ENCODE peak calls at places on chromosome 7, in seven cellular contexts. P, K, W, S, R, G and O are unnamed samples.

GRCh38 chr7:116709336-116709735 is 37.3 kb downstream of the MET start:
- DNase-seq in P (no peak), K (no peak), W (no peak), S (no peak), R (no peak), G (no peak), O (no peak)

GRCh38 chr7:1770331-1770730 is 100.3 kb downstream of the ELFN1 start:
- DNase-seq in P (no peak), K (no peak), W (no peak), S (no peak), R (no peak), G (no peak), O (no peak)

GRCh38 chr7:33299425-33299824 is 170.1 kb downstream of the BBS9 start:
- DNase-seq in P (no peak), K (no peak), W (no peak), S (no peak), R (no peak), G (no peak), O (no peak)

GRCh38 chr7:113561446-113561845 is 357.4 kb downstream of the PPP1R3A start:
- DNase-seq in P (no peak), K (no peak), W (no peak), S (no peak), R (no peak), G (no peak), O (no peak)

GRCh38 chr7:20597339-20597738 is 18.1 kb upstream of the ABCB5 start:
- DNase-seq in P (no peak), K (no peak), W (no peak), S (no peak), R (no peak), G (no peak), O (no peak)

GRCh38 chr7:3196629-3197028 is 104.4 kb upstream of the SDK1 start:
- DNase-seq in P (no peak), K (no peak), W (peak), S (no peak), R (no peak), G (no peak), O (no peak)

GRCh38 chr7:37999673-38000072 is 79.2 kb downstream of the EPDR1 start:
- DNase-seq in P (no peak), K (no peak), W (no peak), S (no peak), R (no peak), G (no peak), O (no peak)

GRCh38 chr7:33108931-33109757 is at the start of gene RP9:
- DNase-seq in P (peak), K (peak), W (peak), S (peak), R (peak), G (peak), O (peak)